ENCODE peak calls at places on chromosome 17, in six cellular contexts. U, Z, J, N, Y and O are unnamed samples.

GRCh38 chr17:31320231-31320630 is 1.2 kb downstream of the EVI2A start:
- DNase-seq in U (no peak), Z (no peak), J (no peak), N (no peak), Y (no peak), O (no peak)

GRCh38 chr17:3678095-3678820 is 9.6 kb downstream of the EMC6 start:
- DNase-seq in U (no peak), Z (no peak), J (no peak), N (no peak), Y (no peak), O (no peak)

GRCh38 chr17:28744104-28744801 is 442 bp downstream of the TRAF4 start:
- DNase-seq in U (peak), Z (no peak), J (peak), N (peak), Y (peak), O (no peak)

GRCh38 chr17:80832266-80832676 is 159.4 kb upstream of the CHMP6 start:
- DNase-seq in U (peak), Z (no peak), J (no peak), N (peak), Y (peak), O (no peak)

GRCh38 chr17:75271955-75272847 is 1.2 kb upstream of the MIF4GD start:
- DNase-seq in U (no peak), Z (no peak), J (no peak), N (peak), Y (peak), O (no peak)

GRCh38 chr17:78252111-78252634 is 20.7 kb downstream of the TMEM235 start:
- DNase-seq in U (no peak), Z (no peak), J (no peak), N (no peak), Y (no peak), O (no peak)

GRCh38 chr17:77042688-77043330 is 98.0 kb upstream of the SEC14L1 start:
- DNase-seq in U (no peak), Z (no peak), J (no peak), N (no peak), Y (no peak), O (no peak)

GRCh38 chr17:39751637-39752036 is 13.9 kb downstream of the GRB7 start:
- DNase-seq in U (no peak), Z (no peak), J (no peak), N (no peak), Y (no peak), O (no peak)

GRCh38 chr17:4504188-4504587 is 5.5 kb downstream of the SPNS2 start:
- DNase-seq in U (no peak), Z (no peak), J (no peak), N (no peak), Y (no peak), O (no peak)

GRCh38 chr17:73288534-73289302 is 23.1 kb downstream of the CDC42EP4 start:
- DNase-seq in U (no peak), Z (no peak), J (no peak), N (no peak), Y (no peak), O (no peak)

GRCh38 chr17:31371511-31372097 is 19.9 kb upstream of the RAB11FIP4 start:
- DNase-seq in U (peak), Z (no peak), J (no peak), N (peak), Y (peak), O (no peak)

GRCh38 chr17:77455111-77455877 is 314.5 kb downstream of the SEC14L1 start:
- DNase-seq in U (no peak), Z (no peak), J (no peak), N (no peak), Y (peak), O (no peak)

GRCh38 chr17:42329025-42329976 is 41.0 kb downstream of the STAT5A start:
- DNase-seq in U (peak), Z (no peak), J (no peak), N (peak), Y (peak), O (no peak)